ENCODE peak calls at places on chromosomes 5 and 9, in four cellular contexts. A is CD8-positive, alpha-beta T cell; U is activated CD4-positive, alpha-beta T cell treated with anti-CD3 and anti-CD28 coated beads, Interleukin-2, amount 50 U/mL, for 1 hour; D is ovary. R is an unnamed sample.

GRCh38 chr9:135775911-135776310 is 73.9 kb downstream of the KCNT1 start:
- DNase-seq in A (no peak), U (no peak), D (no peak), R (no peak)

GRCh38 chr5:150210644-150211043 is 20.8 kb downstream of the SLC6A7 start:
- DNase-seq in A (no peak), U (no peak), D (no peak), R (no peak)

GRCh38 chr5:168174376-168174775 is 117.1 kb upstream of the WWC1 start:
- DNase-seq in A (no peak), U (no peak), D (no peak), R (no peak)

GRCh38 chr9:99264070-99264469 is 42.0 kb downstream of the SEC61B start:
- DNase-seq in A (no peak), U (no peak), D (no peak), R (no peak)

GRCh38 chr9:101418518-101419111 is 17.0 kb downstream of the ALDOB start:
- DNase-seq in A (no peak), U (no peak), D (no peak), R (no peak)

GRCh38 chr5:123814796-123815479 is 303.0 kb downstream of the CSNK1G3 start:
- DNase-seq in A (no peak), U (no peak), D (no peak), R (no peak)

GRCh38 chr9:15357050-15357653 is 50.1 kb upstream of the TTC39B start:
- DNase-seq in A (peak; percentile 13), U (peak; percentile 46), D (no peak), R (no peak)

GRCh38 chr5:174505621-174506020 is 218.8 kb upstream of the MSX2 start:
- DNase-seq in A (no peak), U (no peak), D (no peak), R (no peak)

GRCh38 chr5:368162-369084 is 46.9 kb downstream of the AHRR start:
- DNase-seq in A (no peak), U (no peak), D (no peak), R (no peak)

GRCh38 chr5:161966544-161966943 is 101.0 kb upstream of the GABRG2 start:
- DNase-seq in A (no peak), U (no peak), D (no peak), R (no peak)

GRCh38 chr9:116951588-116952433 is 264.7 kb downstream of the TRIM32 start:
- DNase-seq in A (no peak), U (no peak), D (no peak), R (no peak)

GRCh38 chr9:106712279-106712678 is 150.7 kb upstream of the ZNF462 start:
- DNase-seq in A (no peak), U (no peak), D (no peak), R (no peak)

GRCh38 chr9:3035594-3036389 is 191.9 kb upstream of the PUM3 start:
- DNase-seq in A (no peak), U (no peak), D (no peak), R (no peak)

GRCh38 chr5:80190960-80191359 is 64.9 kb downstream of the SERINC5 start:
- DNase-seq in A (no peak), U (no peak), D (no peak), R (no peak)

GRCh38 chr9:715743-716400 is 125.6 kb upstream of the DMRT1 start:
- DNase-seq in A (no peak), U (no peak), D (no peak), R (no peak)

GRCh38 chr5:5141625-5142527 is 1.7 kb downstream of the ADAMTS16 start:
- DNase-seq in A (no peak), U (peak; percentile 35), D (peak; percentile 74), R (no peak)

GRCh38 chr5:40615586-40616193 is 64.0 kb upstream of the PTGER4 start:
- DNase-seq in A (no peak), U (no peak), D (no peak), R (no peak)

GRCh38 chr9:128115187-128116103 is 12.1 kb downstream of the PTGES2 start:
- DNase-seq in A (no peak), U (no peak), D (peak; percentile 21), R (peak; percentile 60)

GRCh38 chr5:1200495-1201326 is 684 bp upstream of the SLC6A19 start:
- DNase-seq in A (no peak), U (no peak), D (no peak), R (no peak)

GRCh38 chr9:18059043-18059442 is 414.9 kb upstream of the ADAMTSL1 start:
- DNase-seq in A (no peak), U (no peak), D (no peak), R (no peak)

GRCh38 chr5:12679731-12680130 is 775.5 kb upstream of the CTNND2 start:
- DNase-seq in A (no peak), U (no peak), D (no peak), R (no peak)

GRCh38 chr9:37466037-37466709 is 923 bp upstream of the ZBTB5 start:
- DNase-seq in A (no peak), U (peak; percentile 7), D (peak; percentile 87), R (peak; percentile 30)

GRCh38 chr9:122307036-122307435 is 42.4 kb downstream of the MRRF start:
- DNase-seq in A (no peak), U (no peak), D (peak; percentile 19), R (no peak)

GRCh38 chr5:55625603-55625875 is 86.6 kb downstream of the SLC38A9 start:
- DNase-seq in A (no peak), U (no peak), D (no peak), R (no peak)

GRCh38 chr9:116190997-116191396 is 37.4 kb downstream of the PAPPA start:
- DNase-seq in A (no peak), U (no peak), D (no peak), R (no peak)

GRCh38 chr5:139670369-139671095 is 22.4 kb downstream of the CXXC5 start:
- DNase-seq in A (no peak), U (no peak), D (no peak), R (peak; percentile 65)

GRCh38 chr5:96597441-96598020 is 64.6 kb upstream of the CAST start:
- DNase-seq in A (no peak), U (no peak), D (no peak), R (no peak)

GRCh38 chr5:91332267-91333044 is 50.7 kb downstream of the ARRDC3 start:
- DNase-seq in A (no peak), U (no peak), D (no peak), R (no peak)

GRCh38 chr5:175652741-175653663 is 4.9 kb upstream of the HRH2 start:
- DNase-seq in A (peak; percentile 28), U (peak; percentile 66), D (no peak), R (no peak)

GRCh38 chr5:114782217-114782616 is 387.5 kb downstream of the TRIM36 start:
- DNase-seq in A (no peak), U (no peak), D (no peak), R (no peak)

GRCh38 chr5:114789773-114790402 is 379.8 kb downstream of the TRIM36 start:
- DNase-seq in A (no peak), U (no peak), D (no peak), R (no peak)

GRCh38 chr9:132586830-132587483 is 4.6 kb downstream of the BARHL1 start:
- DNase-seq in A (no peak), U (no peak), D (no peak), R (no peak)

GRCh38 chr5:143231426-143231825 is 172.1 kb downstream of the NR3C1 start:
- DNase-seq in A (no peak), U (no peak), D (no peak), R (no peak)